ENCODE peak calls at places on chromosomes 12 and 14, in seven cellular contexts. T is A549, B is GM12878, D is K562, K is SK-N-SH, I is IMR-90, F is HepG2. E is an unnamed sample.

GRCh38 chr12:989751-990278 is 1.2 kb upstream of the ERC1 start:
- DNase-seq in T (peak; percentile 61), B (no peak), D (no peak), K (peak; percentile 73), I (peak; percentile 81), F (peak; percentile 66), E (no peak)

GRCh38 chr14:55398679-55399078 is 13.0 kb downstream of the ATG14 start:
- DNase-seq in T (peak; percentile 56), B (no peak), D (peak; percentile 11), K (no peak), I (peak; percentile 99), F (no peak), E (no peak)

GRCh38 chr14:20624495-20625070 is 16.9 kb downstream of the OR6S1 start:
- DNase-seq in T (peak; percentile 93), B (no peak), D (peak; percentile 18), K (no peak), I (peak; percentile 60), F (no peak), E (peak; percentile 74)

GRCh38 chr14:22986508-22987054 is 4.2 kb upstream of the AJUBA start:
- DNase-seq in T (peak; percentile 88), B (no peak), D (peak; percentile 77), K (peak; percentile 79), I (peak; percentile 86), F (peak; percentile 93), E (peak; percentile 95)

GRCh38 chr12:108516511-108517275 is 1.6 kb downstream of the FICD start:
- DNase-seq in T (peak; percentile 39), B (no peak), D (peak; percentile 24), K (no peak), I (no peak), F (no peak), E (no peak)

GRCh38 chr14:22820731-22821130 is 5.5 kb upstream of the SLC7A7 start:
- DNase-seq in T (peak; percentile 28), B (no peak), D (no peak), K (no peak), I (no peak), F (no peak), E (no peak)

GRCh38 chr14:92902726-92903125 is 20.2 kb upstream of the CHGA start:
- DNase-seq in T (no peak), B (no peak), D (no peak), K (no peak), I (no peak), F (no peak), E (no peak)

GRCh38 chr12:26400627-26401026 is 205.3 kb downstream of the SSPN start:
- DNase-seq in T (no peak), B (no peak), D (no peak), K (no peak), I (no peak), F (no peak), E (no peak)

GRCh38 chr12:45279916-45280547 is 64.1 kb downstream of the ANO6 start:
- DNase-seq in T (no peak), B (no peak), D (peak; percentile 22), K (no peak), I (no peak), F (peak; percentile 34), E (no peak)

GRCh38 chr12:29611906-29612305 is 114.4 kb upstream of the OVCH1 start:
- DNase-seq in T (no peak), B (no peak), D (no peak), K (no peak), I (peak; percentile 84), F (no peak), E (no peak)

GRCh38 chr14:91255820-91256219 is 11.3 kb upstream of the GPR68 start:
- DNase-seq in T (no peak), B (no peak), D (no peak), K (no peak), I (no peak), F (no peak), E (no peak)

GRCh38 chr12:109656681-109657262 is 56.9 kb upstream of the FAM222A start:
- DNase-seq in T (no peak), B (no peak), D (no peak), K (peak; percentile 88), I (no peak), F (no peak), E (no peak)

GRCh38 chr14:22599349-22599748 is 1.2 kb downstream of the ABHD4 start:
- DNase-seq in T (no peak), B (no peak), D (no peak), K (no peak), I (no peak), F (no peak), E (no peak)

GRCh38 chr12:106145539-106146447 is 7.0 kb upstream of the NUAK1 start:
- DNase-seq in T (no peak), B (no peak), D (no peak), K (no peak), I (no peak), F (no peak), E (no peak)

GRCh38 chr12:122148657-122149056 is 25.4 kb downstream of the IL31 start:
- DNase-seq in T (no peak), B (no peak), D (no peak), K (no peak), I (peak; percentile 86), F (no peak), E (no peak)

GRCh38 chr14:91265404-91265803 is 20.9 kb upstream of the GPR68 start:
- DNase-seq in T (no peak), B (no peak), D (no peak), K (no peak), I (no peak), F (no peak), E (no peak)

GRCh38 chr12:124369055-124369900 is 74.4 kb downstream of the RFLNA start:
- DNase-seq in T (peak; percentile 97), B (no peak), D (no peak), K (peak; percentile 96), I (peak; percentile 92), F (peak; percentile 69), E (no peak)

DNA sequence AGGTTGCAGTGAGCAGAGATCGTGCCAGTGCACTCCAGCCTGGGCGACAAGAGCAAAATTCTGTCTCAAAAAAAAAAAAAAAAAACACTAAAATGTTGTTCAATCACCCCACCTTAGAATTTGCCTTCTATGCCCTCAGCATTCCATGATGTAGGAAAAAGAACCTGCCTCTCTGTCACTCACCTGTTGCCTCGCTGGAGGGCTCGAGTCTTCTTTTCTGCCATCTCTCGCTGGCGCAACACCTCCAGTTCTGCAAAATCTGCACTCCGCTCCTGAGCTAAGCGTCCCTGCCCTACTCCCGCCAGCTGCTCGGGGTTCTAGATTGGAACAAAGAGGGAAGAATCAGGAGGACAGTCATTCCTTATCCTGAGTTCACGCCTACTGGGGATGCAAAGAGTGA is 17.9 kb downstream of the TIMELESS start:
- DNase-seq in T (no peak), B (no peak), D (no peak), K (no peak), I (no peak), F (no peak), E (no peak)
- TF ChIP-seq RFX5 in T (no peak), B (no peak), D (no peak), K (no peak), I (no peak), F (no peak), E (no peak)

DNA sequence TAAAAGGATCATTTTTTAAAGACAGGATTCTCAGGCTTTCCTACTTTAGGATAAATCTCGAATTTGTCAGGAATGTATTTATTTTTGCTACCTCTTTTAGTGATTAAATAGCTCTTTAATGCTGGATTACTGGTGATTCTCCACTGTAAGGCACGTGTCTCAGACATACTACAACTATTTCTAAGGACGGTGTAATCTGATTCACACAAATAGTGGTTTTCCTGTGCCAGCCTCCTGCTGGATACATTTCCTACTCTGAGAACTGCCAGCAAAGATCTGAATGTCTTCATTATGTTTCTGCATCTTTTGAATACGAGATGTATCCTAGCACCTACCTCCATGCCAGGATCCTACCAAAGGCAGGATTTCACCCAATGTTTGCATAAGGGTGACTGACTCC is 120.7 kb downstream of the PRICKLE1 start:
- DNase-seq in T (no peak), B (no peak), D (no peak), K (no peak), I (no peak), F (no peak), E (no peak)
- TF ChIP-seq RFX5 in T (no peak), B (no peak), D (no peak), K (no peak), I (no peak), F (no peak), E (no peak)

DNA sequence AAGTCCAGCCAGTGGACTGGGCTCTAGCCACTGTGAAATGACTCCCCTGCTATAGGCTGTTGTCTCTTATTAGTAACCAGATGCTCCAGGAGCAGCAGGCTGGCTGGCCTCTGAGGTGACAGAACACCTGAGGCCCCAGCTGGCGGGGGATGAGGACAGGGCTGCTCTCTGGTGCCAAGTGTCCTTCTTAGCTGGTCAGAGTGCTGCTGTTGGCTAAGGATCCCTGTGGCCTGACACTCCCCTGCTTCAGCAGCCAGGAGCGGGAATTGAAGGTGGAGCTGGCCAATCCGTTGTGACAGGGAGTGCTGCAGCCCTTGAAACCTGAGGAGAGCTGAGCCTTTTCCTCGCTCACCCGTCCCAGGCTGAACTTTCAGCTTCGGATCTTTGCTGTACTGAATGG is 30.7 kb downstream of the TMEM229B start:
- DNase-seq in T (no peak), B (no peak), D (no peak), K (no peak), I (no peak), F (no peak), E (peak; percentile 58)
- TF ChIP-seq RFX5 in T (no peak), B (no peak), D (no peak), K (no peak), I (no peak), F (no peak), E (no peak)

GRCh38 chr12:62372134-62372533 is 94.5 kb upstream of the MON2 start:
- DNase-seq in T (no peak), B (no peak), D (no peak), K (no peak), I (no peak), F (no peak), E (no peak)

GRCh38 chr12:62371661-62372060 is 95.0 kb upstream of the MON2 start:
- DNase-seq in T (no peak), B (no peak), D (no peak), K (no peak), I (no peak), F (no peak), E (no peak)

GRCh38 chr12:62372825-62373224 is 93.8 kb upstream of the MON2 start:
- DNase-seq in T (no peak), B (no peak), D (no peak), K (no peak), I (no peak), F (no peak), E (no peak)

GRCh38 chr12:62379026-62379722 is 87.5 kb upstream of the MON2 start:
- DNase-seq in T (no peak), B (no peak), D (no peak), K (no peak), I (peak; percentile 25), F (no peak), E (no peak)

GRCh38 chr12:62375603-62376002 is 91.0 kb upstream of the MON2 start:
- DNase-seq in T (no peak), B (no peak), D (no peak), K (no peak), I (no peak), F (no peak), E (no peak)
- TF ChIP-seq RFX5 in T (no peak), B (no peak), D (no peak), K (no peak), I (no peak), F (no peak), E (no peak)